ENCODE peak calls at places on chromosomes 4 and X, in nine cellular contexts. L is neural progenitor cell; T is effector memory CD4-positive, alpha-beta T cell; F is thoracic aorta; G is Panc1; I is Caco-2; H is right atrium auricular region; P is mammary epithelial cell; E is PC-3. U is an unnamed sample. For H3K36me3, the result is how much of the 10 kb centered on the place peaks cover.

GRCh38 chrX:84165716-84166115 is 22.3 kb downstream of the RPS6KA6 start:
- DNase-seq in L (no peak), T (no peak), P (no peak), H (no peak), F (no peak), E (no peak), G (no peak), I (no peak), U (no peak)

GRCh38 chr4:87476934-87477333 is 52.2 kb downstream of the SPARCL1 start:
- DNase-seq in G (no peak), F (no peak), P (no peak), I (no peak), L (peak), T (no peak), H (no peak), E (no peak), U (no peak)

GRCh38 chr4:181647396-181648107 is 595.6 kb upstream of the TENM3 start:
- DNase-seq in I (no peak), G (no peak), P (peak), H (no peak), F (no peak), E (no peak), T (no peak), L (peak), U (no peak)

GRCh38 chrX:118216488-118216887 is 99.9 kb upstream of the KLHL13 start:
- DNase-seq in L (no peak), T (no peak), I (no peak), P (no peak), G (no peak), E (no peak), F (no peak), H (no peak), U (no peak)

GRCh38 chr4:86338989-86339388 is 20.9 kb downstream of the MAPK10 start:
- DNase-seq in I (no peak), H (peak), P (peak), F (no peak), L (no peak), T (no peak), G (peak), E (peak), U (no peak)

GRCh38 chrX:129833153-129834004 is 10.3 kb downstream of the ZDHHC9 start:
- DNase-seq in I (no peak), G (no peak), L (no peak), F (no peak), P (no peak), E (no peak), T (no peak), H (no peak), U (no peak)

GRCh38 chr4:112951362-112951962 is 98.0 kb upstream of the ANK2 start:
- DNase-seq in L (no peak), F (no peak), P (no peak), T (no peak), H (no peak), G (no peak), E (peak), I (peak), U (no peak)

GRCh38 chrX:66005832-66006449 is 33.9 kb downstream of the VSIG4 start:
- DNase-seq in T (no peak), F (no peak), G (no peak), H (no peak), E (no peak), I (no peak), L (no peak), P (no peak), U (no peak)

GRCh38 chr4:113584407-113585150 is 177.0 kb downstream of the CAMK2D start:
- DNase-seq in L (peak), I (peak), G (no peak), T (no peak), E (no peak), H (no peak), P (no peak), F (no peak), U (no peak)

GRCh38 chr4:7813674-7814073 is 126.0 kb downstream of the AFAP1 start:
- DNase-seq in G (no peak), T (no peak), P (peak), I (no peak), F (no peak), E (no peak), L (no peak), H (no peak), U (no peak)

GRCh38 chrX:56788229-56788628 is 59.2 kb downstream of the NBDY start:
- DNase-seq in H (no peak), T (no peak), I (no peak), F (no peak), P (no peak), L (no peak), E (no peak), G (no peak), U (no peak)

GRCh38 chr4:32697281-32697814 is 1977.2 kb downstream of the PCDH7 start:
- DNase-seq in G (no peak), L (no peak), T (no peak), F (no peak), H (no peak), I (no peak), P (no peak), E (no peak), U (no peak)

GRCh38 chr4:169337510-169337909 is 66.8 kb upstream of the SH3RF1 start:
- DNase-seq in L (no peak), F (no peak), H (no peak), E (peak), P (peak), I (no peak), T (no peak), G (no peak), U (no peak)

GRCh38 chr4:568351-568652 is 7.8 kb downstream of the TMEM271 start:
- DNase-seq in L (no peak), G (no peak), E (no peak), P (no peak), T (no peak), F (no peak), I (no peak), H (no peak), U (no peak)

GRCh38 chrX:23276475-23276874 is 58.2 kb upstream of the PTCHD1 start:
- DNase-seq in F (no peak), G (no peak), E (no peak), P (peak), H (no peak), L (no peak), T (no peak), I (no peak), U (no peak)

GRCh38 chr4:91298156-91298700 is 1005.5 kb upstream of the GRID2 start:
- DNase-seq in E (no peak), F (no peak), I (no peak), L (no peak), P (no peak), G (no peak), T (no peak), H (no peak), U (no peak)

GRCh38 chrX:129771266-129771995 is 8.3 kb upstream of the SASH3 start:
- DNase-seq in L (no peak), E (no peak), T (no peak), P (no peak), I (no peak), F (no peak), H (no peak), G (no peak), U (no peak)

GRCh38 chr4:7880681-7881080 is 59.0 kb downstream of the AFAP1 start:
- DNase-seq in H (no peak), P (no peak), L (no peak), F (no peak), G (no peak), T (no peak), E (no peak), I (no peak), U (no peak)

GRCh38 chr4:37549003-37549402 is 137.2 kb downstream of the RELL1 start:
- DNase-seq in P (peak), H (no peak), G (no peak), I (no peak), L (no peak), E (peak), F (no peak), T (no peak), U (no peak)

GRCh38 chr4:51831133-51831532 is 11.8 kb upstream of the DCUN1D4 start:
- DNase-seq in G (no peak), P (peak), L (peak), I (peak), T (peak), E (peak), H (no peak), F (no peak), U (peak)

GRCh38 chr4:73619351-73619750 is 885 bp downstream of the RASSF6 start:
- DNase-seq in L (no peak), E (no peak), H (no peak), P (no peak), T (no peak), F (no peak), I (no peak), G (no peak), U (no peak)

GRCh38 chr4:80192937-80193336 is 4.4 kb upstream of the PRDM8 start:
- DNase-seq in L (no peak), G (no peak), E (peak), T (no peak), H (no peak), F (no peak), I (no peak), P (peak), U (no peak)

GRCh38 chrX:20059467-20060128 is 57.1 kb downstream of the MAP7D2 start:
- DNase-seq in F (no peak), I (no peak), H (no peak), G (no peak), P (no peak), E (peak), T (no peak), L (no peak), U (no peak)

GRCh38 chrX:148417934-148418333 is 82.5 kb upstream of the AFF2 start:
- DNase-seq in F (no peak), P (peak), G (no peak), I (no peak), H (no peak), L (no peak), T (no peak), E (no peak), U (no peak)

GRCh38 chrX:20913760-20914159 is 460.5 kb upstream of the CNKSR2 start:
- DNase-seq in P (no peak), H (no peak), L (peak), T (no peak), F (no peak), I (peak), E (peak), G (no peak), U (peak)

GRCh38 chr4:124867551-124867950 is 155.0 kb upstream of the ANKRD50 start:
- DNase-seq in F (no peak), T (no peak), E (no peak), P (no peak), L (no peak), I (no peak), G (no peak), H (no peak), U (no peak)

GRCh38 chr4:94976371-94977011 is 218.7 kb downstream of the BMPR1B start:
- DNase-seq in P (peak), L (no peak), T (no peak), I (no peak), F (no peak), H (no peak), E (peak), G (no peak), U (no peak)

GRCh38 chr4:11011249-11011648 is 326.7 kb upstream of the CLNK start:
- DNase-seq in P (no peak), G (no peak), I (peak), E (peak), T (no peak), F (no peak), H (no peak), L (no peak), U (no peak)

GRCh38 chrX:145213504-145213903 is 33.8 kb upstream of the SPANXN1 start:
- DNase-seq in H (no peak), T (no peak), F (no peak), E (peak), L (peak), G (no peak), P (peak), I (peak), U (peak)

GRCh38 chrX:134935286-134935685 is 55.5 kb upstream of the SMIM10 start:
- DNase-seq in I (no peak), H (no peak), G (no peak), T (no peak), P (no peak), F (no peak), L (no peak), E (no peak), U (no peak)

GRCh38 chr4:53821179-53821851 is 230.0 kb upstream of the LNX1 start:
- DNase-seq in F (no peak), I (no peak), G (no peak), H (no peak), L (no peak), E (no peak), T (no peak), P (no peak), U (no peak)

GRCh38 chr4:2647403-2648158 is 108.6 kb downstream of the TNIP2 start:
- DNase-seq in E (no peak), I (no peak), G (no peak), L (no peak), H (no peak), P (no peak), F (no peak), T (no peak), U (peak)

GRCh38 chr4:89306486-89307184 is 965 bp downstream of the GPRIN3 start:
- DNase-seq in E (no peak), P (no peak), I (no peak), H (no peak), T (no peak), G (no peak), F (no peak), L (no peak), U (no peak)
- H3K36me3 ChIP-seq in E (under half), P (under half), I (under half), H (under half), T (under half), G (under half), F (under half), L (under half), U (under half)

DNA sequence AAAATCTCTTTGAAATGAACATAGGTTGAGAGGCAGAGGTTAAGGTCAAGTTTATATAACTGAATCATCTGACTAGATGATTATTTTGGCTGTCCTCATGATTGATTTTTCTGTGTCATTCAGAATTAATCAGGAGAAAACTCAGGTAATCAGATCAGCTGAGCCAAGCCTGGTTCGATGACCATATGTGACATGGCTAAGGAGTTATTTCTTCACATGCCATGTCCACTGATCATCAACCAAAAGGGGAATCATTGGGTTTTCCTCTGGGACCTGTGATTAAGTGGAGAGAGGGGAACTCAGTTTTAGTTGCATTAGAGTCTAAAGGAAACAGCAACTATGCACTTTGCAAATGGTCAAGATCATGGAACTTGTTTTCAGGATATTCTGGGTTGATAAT is 20.3 kb upstream of the PACRGL start:
- DNase-seq in E (no peak), F (no peak), I (no peak), H (no peak), G (no peak), L (no peak), P (no peak), T (no peak), U (no peak)
- H3K36me3 ChIP-seq in E (under half), F (under half), I (under half), H (under half), G (under half), L (under half), P (under half), T (under half), U (under half)

GRCh38 chr4:6596948-6597347 is 22.0 kb downstream of the MAN2B2 start:
- DNase-seq in G (no peak), P (no peak), T (no peak), H (no peak), E (no peak), I (no peak), F (no peak), L (no peak), U (no peak)

GRCh38 chr4:6594826-6595355 is 19.9 kb downstream of the MAN2B2 start:
- DNase-seq in G (no peak), H (no peak), T (no peak), F (no peak), L (no peak), E (peak), P (peak), I (no peak), U (no peak)

GRCh38 chr4:6598127-6598526 is 23.1 kb downstream of the MAN2B2 start:
- DNase-seq in F (no peak), P (no peak), E (no peak), H (no peak), I (no peak), G (no peak), L (no peak), T (no peak), U (no peak)

GRCh38 chr4:6594341-6594740 is 19.4 kb downstream of the MAN2B2 start:
- DNase-seq in G (no peak), I (no peak), F (no peak), E (no peak), H (no peak), L (no peak), T (no peak), P (no peak), U (no peak)

GRCh38 chr4:6595897-6596537 is 21.0 kb downstream of the MAN2B2 start:
- DNase-seq in F (no peak), P (no peak), L (no peak), I (no peak), E (peak), T (no peak), H (no peak), G (no peak), U (no peak)
- H3K36me3 ChIP-seq in F (under half), P (under half), L (under half), I (under half), E (under half), T (half or more), H (under half), G (under half), U (under half)

GRCh38 chr4:184421558-184422155 is 52.7 kb downstream of the IRF2 start:
- DNase-seq in P (no peak), G (no peak), E (no peak), T (no peak), I (no peak), F (no peak), H (no peak), L (no peak), U (no peak)

GRCh38 chr4:184420881-184421416 is 53.4 kb downstream of the IRF2 start:
- DNase-seq in H (no peak), E (no peak), F (no peak), L (peak), G (no peak), T (no peak), P (no peak), I (no peak), U (no peak)

GRCh38 chr4:184420402-184420801 is 53.9 kb downstream of the IRF2 start:
- DNase-seq in H (no peak), L (no peak), T (no peak), F (no peak), P (no peak), E (no peak), I (no peak), G (no peak), U (no peak)

GRCh38 chr4:184417802-184418511 is 56.4 kb downstream of the IRF2 start:
- DNase-seq in F (no peak), I (no peak), T (no peak), H (no peak), P (peak), E (peak), L (no peak), G (peak), U (no peak)

DNA sequence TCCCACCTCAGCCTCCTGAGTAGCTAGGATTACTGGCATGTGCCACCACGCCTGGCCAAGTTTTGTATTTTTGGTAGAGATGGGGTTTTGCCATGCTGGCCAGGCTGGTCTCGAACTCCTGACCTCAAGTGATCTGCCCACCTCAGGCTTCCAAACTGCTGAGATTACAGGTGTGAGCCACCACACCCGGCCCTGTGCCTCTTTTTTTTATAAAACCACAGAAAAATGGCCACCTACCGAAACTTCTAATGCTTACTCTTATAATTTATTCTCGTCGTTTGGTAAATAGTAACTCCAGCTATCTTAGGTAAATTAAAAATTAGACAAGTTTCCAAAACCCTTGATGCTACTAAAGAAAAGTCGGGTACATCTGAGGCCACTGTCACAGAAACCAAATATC is 54.4 kb downstream of the IRF2 start:
- DNase-seq in I (no peak), T (no peak), H (no peak), F (no peak), P (no peak), L (no peak), E (no peak), G (no peak), U (no peak)
- H3K36me3 ChIP-seq in I (under half), T (under half), H (under half), F (under half), P (under half), L (under half), E (under half), G (under half), U (under half)

DNA sequence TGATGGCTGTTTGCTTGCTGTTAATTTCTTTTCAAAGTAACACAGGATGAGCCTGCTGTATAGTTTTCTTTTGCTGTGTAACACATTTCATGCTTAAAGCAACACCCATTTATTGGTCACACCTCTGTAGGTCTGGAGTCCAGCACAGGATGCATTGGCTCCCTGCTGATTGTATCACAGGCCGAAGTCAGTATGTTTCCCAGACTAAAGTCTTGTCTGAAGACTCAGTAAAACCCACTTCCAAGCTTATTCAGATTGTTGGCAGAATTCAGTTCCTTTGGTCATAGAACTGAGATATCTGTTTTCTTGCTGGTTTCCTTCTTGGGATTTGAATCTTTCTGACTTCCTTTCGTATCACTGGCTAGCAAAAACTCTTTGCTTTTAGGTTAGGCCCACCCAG is 54.3 kb downstream of the LRP2BP start:
- DNase-seq in T (no peak), H (no peak), P (no peak), E (no peak), F (no peak), L (no peak), G (no peak), I (no peak), U (no peak)
- H3K36me3 ChIP-seq in T (under half), H (under half), P (under half), E (under half), F (under half), L (under half), G (under half), I (under half), U (under half)